ENCODE peak calls at places on chromosomes 13 and 19, in five cellular contexts. V is A549, E is GM12878, J is H1, Z is K562. L is an unnamed sample.

GRCh38 chr19:3012522-3013260 is 16.4 kb downstream of the TLE2 start:
- DNase-seq in J (peak; percentile 69), E (no peak), Z (peak; percentile 36), V (no peak), L (no peak)

GRCh38 chr13:80242728-80243427 is 98.0 kb downstream of the SPRY2 start:
- DNase-seq in E (no peak), V (no peak), Z (no peak), J (no peak), L (no peak)

GRCh38 chr13:101982903-101983302 is 418.9 kb downstream of the FGF14 start:
- DNase-seq in V (no peak), J (no peak), E (no peak), Z (no peak), L (no peak)

GRCh38 chr19:17943284-17944221 is 10.7 kb downstream of the CCDC124 start:
- DNase-seq in E (no peak), V (no peak), Z (no peak), J (peak; percentile 82), L (no peak)

GRCh38 chr19:50465986-50466771 is 10.1 kb upstream of the EMC10 start:
- DNase-seq in E (no peak), Z (peak; percentile 74), V (peak; percentile 64), J (peak; percentile 82), L (no peak)

GRCh38 chr13:107650081-107650701 is 565.1 kb downstream of the LIG4 start:
- DNase-seq in J (peak; percentile 85), E (no peak), V (no peak), Z (peak; percentile 40), L (peak; percentile 62)

GRCh38 chr19:42512130-42512636 is 16.1 kb downstream of the CEACAM1 start:
- DNase-seq in Z (no peak), E (no peak), V (no peak), J (peak; percentile 41), L (no peak)

GRCh38 chr19:7705387-7706187 is 3.7 kb upstream of the FCER2 start:
- DNase-seq in V (no peak), J (no peak), Z (no peak), E (peak; percentile 91), L (no peak)

GRCh38 chr13:22793598-22794134 is 387.1 kb upstream of the SGCG start:
- DNase-seq in E (no peak), J (no peak), Z (no peak), V (no peak), L (no peak)

GRCh38 chr19:18814063-18814462 is 17.7 kb upstream of the UPF1 start:
- DNase-seq in J (no peak), E (no peak), V (no peak), Z (no peak), L (no peak)

GRCh38 chr19:1884291-1884718 is 991 bp downstream of the ABHD17A start:
- DNase-seq in J (no peak), V (no peak), Z (peak; percentile 45), E (no peak), L (no peak)

GRCh38 chr19:1883784-1884183 is 1.5 kb downstream of the ABHD17A start:
- DNase-seq in E (no peak), J (no peak), Z (no peak), V (no peak), L (no peak)

GRCh38 chr19:1882089-1882785 is 3.1 kb downstream of the ABHD17A start:
- DNase-seq in J (no peak), E (no peak), V (no peak), Z (peak; percentile 47), L (no peak)

GRCh38 chr19:1882786-1883692 is 2.3 kb downstream of the ABHD17A start:
- DNase-seq in J (no peak), V (no peak), Z (no peak), E (no peak), L (no peak)

DNA sequence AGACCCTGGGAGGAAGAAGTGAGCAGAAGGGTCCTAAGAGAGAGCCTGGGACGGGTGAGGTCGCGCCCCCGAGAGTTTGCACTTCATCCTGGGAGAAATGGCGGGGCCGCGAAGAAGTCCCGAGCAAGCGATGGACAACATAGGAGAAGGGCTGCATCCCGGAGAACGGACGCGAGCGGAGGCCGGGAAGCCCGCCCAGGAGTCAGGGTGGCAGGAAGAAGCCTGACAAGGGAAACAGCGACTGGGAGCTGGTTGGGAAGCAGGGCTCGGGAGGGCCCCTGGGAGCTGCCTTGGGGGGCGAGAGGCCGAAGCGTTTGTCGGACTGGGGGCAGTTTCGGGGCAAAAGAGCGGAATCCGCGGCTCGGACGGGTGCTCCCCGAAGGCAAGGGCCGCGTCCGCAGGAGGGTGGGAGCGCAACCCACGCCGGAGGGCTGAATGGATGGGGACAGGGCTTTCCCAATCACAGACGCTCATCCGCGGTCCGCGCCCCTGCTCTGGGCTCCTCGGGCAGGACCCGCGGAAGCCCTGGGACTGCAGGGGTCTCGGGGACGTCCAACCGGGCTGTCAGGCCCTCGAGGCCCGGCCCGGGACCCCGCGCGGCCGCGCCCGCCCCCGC is 469 bp downstream of the ABHD17A start:
- DNase-seq in Z (no peak), V (no peak), E (no peak), J (no peak), L (no peak)
- TF ChIP-seq RFX5 in Z (no peak), V (no peak), E (no peak), J (no peak), L (no peak)

DNA sequence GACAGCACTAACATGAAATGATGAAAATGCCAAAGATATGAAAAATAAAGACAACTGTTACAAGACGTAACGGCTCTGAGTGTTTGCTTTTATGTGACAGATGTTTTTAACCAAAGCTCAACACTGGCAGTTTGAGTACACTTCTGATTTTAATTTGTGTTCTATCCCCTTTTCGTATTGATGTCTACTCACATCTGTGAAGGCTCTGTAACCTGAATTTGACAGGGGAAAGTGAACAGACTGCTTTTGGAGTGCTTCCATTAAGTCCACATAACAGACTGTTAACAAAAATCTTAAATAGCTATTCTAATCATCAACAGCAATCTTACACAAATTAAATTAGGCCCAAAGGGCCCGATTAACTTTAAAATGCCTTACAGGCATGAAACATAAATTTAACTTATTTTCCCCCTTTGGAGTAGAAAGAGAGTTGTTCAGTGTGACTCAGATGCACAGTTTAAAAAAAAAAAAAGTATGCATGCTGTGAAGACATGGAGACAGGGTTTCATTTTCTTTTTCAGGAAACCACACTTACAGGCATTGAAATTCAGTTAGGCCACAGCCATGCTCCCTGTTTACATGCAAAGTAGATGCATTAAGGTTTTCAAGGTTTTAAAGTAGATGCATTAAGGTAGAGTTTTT is 16.3 kb upstream of the RNASEH2B start:
- DNase-seq in E (no peak), V (no peak), Z (no peak), J (no peak), L (peak; percentile 19)
- TF ChIP-seq CEBPB in E (peak; percentile 56), V (no peak), Z (no peak), J (no peak), L (no peak)

GRCh38 chr13:30038884-30039283 is 188.5 kb upstream of the UBL3 start:
- DNase-seq in Z (no peak), J (no peak), E (no peak), V (no peak), L (peak; percentile 60)

GRCh38 chr13:30034448-30034795 is 184.0 kb upstream of the UBL3 start:
- DNase-seq in V (no peak), E (no peak), Z (no peak), J (no peak), L (peak; percentile 36)

GRCh38 chr13:30039506-30039905 is 189.1 kb upstream of the UBL3 start:
- DNase-seq in Z (no peak), E (no peak), J (no peak), V (no peak), L (no peak)

GRCh38 chr13:30037766-30038165 is 187.3 kb upstream of the UBL3 start:
- DNase-seq in J (no peak), Z (no peak), V (no peak), E (no peak), L (peak; percentile 59)

DNA sequence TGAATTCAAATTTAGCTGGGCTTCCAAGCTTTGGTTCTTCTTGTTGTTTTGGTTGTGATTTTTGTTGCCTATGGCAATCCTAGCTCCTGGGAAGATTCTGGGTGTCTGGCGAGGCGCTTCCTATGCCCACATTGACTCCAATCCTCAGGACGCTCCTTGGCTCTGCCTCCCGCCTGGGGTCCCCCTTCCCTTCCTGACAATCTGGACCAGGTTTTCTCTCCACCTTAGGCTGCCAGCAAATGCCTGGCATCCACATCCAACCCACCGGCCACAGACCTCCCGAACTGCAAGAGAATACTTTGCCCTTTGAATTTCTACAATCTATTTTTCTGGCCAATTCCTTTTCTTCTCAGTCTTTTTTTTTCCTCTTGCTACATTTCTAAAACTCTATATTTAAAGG is 186.9 kb upstream of the UBL3 start:
- DNase-seq in J (peak; percentile 80), E (no peak), V (no peak), Z (no peak), L (no peak)
- TF ChIP-seq RFX5 in J (peak; percentile 49), E (no peak), V (no peak), Z (no peak), L (no peak)

GRCh38 chr13:99827011-99827410 is 144.6 kb downstream of the ZIC5 start:
- DNase-seq in E (no peak), V (no peak), Z (no peak), J (no peak), L (no peak)

GRCh38 chr13:99829156-99829555 is 142.4 kb downstream of the ZIC5 start:
- DNase-seq in E (no peak), V (no peak), Z (no peak), J (no peak), L (no peak)

GRCh38 chr13:99830931-99831330 is 140.6 kb downstream of the ZIC5 start:
- DNase-seq in Z (no peak), E (no peak), V (no peak), J (no peak), L (no peak)

GRCh38 chr13:99829593-99830239 is 141.9 kb downstream of the ZIC5 start:
- DNase-seq in V (no peak), J (no peak), E (no peak), Z (no peak), L (no peak)

DNA sequence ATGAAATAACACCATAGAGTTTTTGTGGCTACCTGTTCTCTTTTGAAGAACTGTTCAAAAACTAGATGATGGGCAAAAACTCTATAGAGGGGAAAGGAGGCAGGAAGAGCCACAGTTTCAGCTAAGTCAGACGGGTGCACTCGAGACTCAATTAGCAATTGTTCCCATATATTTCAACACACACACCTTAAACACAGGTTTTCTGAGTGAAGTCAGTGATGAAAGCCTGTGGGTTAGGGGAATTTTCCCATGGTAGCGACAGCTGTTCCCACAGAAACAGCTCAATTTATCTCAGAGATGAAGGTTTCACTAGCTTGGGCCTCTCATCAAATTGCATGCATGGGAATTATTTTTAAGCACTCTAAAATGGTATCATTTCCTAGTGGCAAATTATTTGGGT is 143.5 kb downstream of the ZIC5 start:
- DNase-seq in J (no peak), E (peak; percentile 66), V (no peak), Z (no peak), L (no peak)
- TF ChIP-seq CEBPB in J (no peak), E (no peak), V (no peak), Z (no peak), L (no peak)